ENCODE peak calls at places on chromosomes 5 and 9, in ten cellular contexts. Z is CD8-positive, alpha-beta T cell; N is tibial nerve; J is left lung; E is DND-41; B is AG04450; R is nephron progenitor cell; G is mucosa of descending colon; Q is lower lobe of right lung; L is WTC11. O is an unnamed sample.

GRCh38 chr9:137150485-137151060 is 11.6 kb downstream of the GRIN1 start:
- DNase-seq in R (no peak), L (peak), J (peak), B (no peak), Z (no peak), N (no peak), Q (no peak), G (peak), E (no peak), O (peak)

GRCh38 chr9:132372177-132373095 is 17.6 kb upstream of the SETX start:
- DNase-seq in G (no peak), R (no peak), L (no peak), J (no peak), B (no peak), Q (peak), Z (no peak), N (peak), E (no peak), O (no peak)

GRCh38 chr9:68702493-68702892 is 2.5 kb upstream of the PIP5K1B start:
- DNase-seq in G (no peak), Z (no peak), J (no peak), E (no peak), N (no peak), L (no peak), B (no peak), Q (no peak), R (no peak), O (no peak)

GRCh38 chr5:132873930-132874271 is 433 bp downstream of the LEAP2 start:
- DNase-seq in B (no peak), L (no peak), R (no peak), E (no peak), G (no peak), N (no peak), Q (no peak), Z (no peak), J (no peak), O (no peak)

GRCh38 chr5:169431386-169431785 is 130.4 kb upstream of the SLIT3 start:
- DNase-seq in E (no peak), N (no peak), G (no peak), R (no peak), L (no peak), Z (no peak), J (no peak), Q (no peak), B (no peak), O (no peak)

GRCh38 chr5:35367534-35367933 is 137.2 kb upstream of the PRLR start:
- DNase-seq in R (no peak), J (no peak), N (no peak), G (no peak), Z (no peak), B (no peak), L (no peak), E (no peak), Q (no peak), O (no peak)

GRCh38 chr5:54093081-54093492 is 217.3 kb downstream of the ARL15 start:
- DNase-seq in Q (no peak), Z (no peak), J (no peak), G (no peak), B (no peak), E (no peak), N (no peak), L (no peak), R (no peak), O (no peak)

GRCh38 chr5:172943906-172944305 is 15.3 kb upstream of the RPL26L1 start:
- DNase-seq in E (no peak), J (no peak), G (no peak), Z (no peak), R (no peak), L (no peak), Q (no peak), N (no peak), B (no peak), O (no peak)

GRCh38 chr5:173971681-173972080 is 17.3 kb upstream of the C5orf47 start:
- DNase-seq in Q (no peak), E (no peak), L (no peak), J (no peak), N (no peak), B (no peak), G (no peak), Z (no peak), R (no peak), O (no peak)

GRCh38 chr9:127255692-127256091 is 8.9 kb upstream of the GARNL3 start:
- DNase-seq in E (no peak), R (no peak), J (no peak), N (no peak), Z (no peak), Q (no peak), B (no peak), G (no peak), L (no peak), O (no peak)

GRCh38 chr9:34408173-34408572 is 31.5 kb upstream of the MYORG start:
- DNase-seq in B (no peak), G (no peak), L (no peak), R (no peak), J (no peak), Q (no peak), E (no peak), Z (no peak), N (no peak), O (no peak)

GRCh38 chr5:1815071-1815786 is 14.0 kb downstream of the NDUFS6 start:
- DNase-seq in Z (no peak), J (peak), R (no peak), N (no peak), B (no peak), G (no peak), E (no peak), L (no peak), Q (peak), O (no peak)

GRCh38 chr9:2849943-2850342 is 6.0 kb upstream of the PUM3 start:
- DNase-seq in R (no peak), E (no peak), N (no peak), L (peak), B (no peak), Q (no peak), Z (no peak), J (no peak), G (no peak), O (no peak)

GRCh38 chr5:3931976-3932375 is 336.3 kb downstream of the IRX1 start:
- DNase-seq in G (no peak), R (no peak), B (no peak), J (no peak), E (no peak), L (no peak), N (no peak), Z (no peak), Q (no peak), O (no peak)

GRCh38 chr9:111851536-111851935 is 45.1 kb upstream of the UGCG start:
- DNase-seq in Q (no peak), Z (no peak), B (no peak), J (no peak), G (no peak), L (no peak), R (no peak), N (no peak), E (no peak), O (no peak)

GRCh38 chr5:156824800-156825199 is 25.3 kb upstream of the PPP1R2B start:
- DNase-seq in G (no peak), E (no peak), L (no peak), Q (no peak), B (peak), R (no peak), N (no peak), J (no peak), Z (no peak), O (no peak)

GRCh38 chr5:39520232-39520572 is 95.4 kb upstream of the DAB2 start:
- DNase-seq in Q (no peak), B (peak), G (no peak), E (no peak), J (no peak), L (no peak), Z (no peak), N (no peak), R (no peak), O (no peak)

GRCh38 chr9:80028501-80028900 is 456.7 kb downstream of the TLE4 start:
- DNase-seq in Z (no peak), N (no peak), Q (no peak), E (no peak), G (no peak), J (no peak), B (no peak), L (no peak), R (no peak), O (no peak)

GRCh38 chr9:119289740-119290139 is 79.5 kb downstream of the BRINP1 start:
- DNase-seq in N (no peak), B (no peak), Z (no peak), L (peak), J (no peak), E (peak), R (peak), G (no peak), Q (no peak), O (peak)

GRCh38 chr5:154583545-154584168 is 105.6 kb upstream of the HAND1 start:
- DNase-seq in L (no peak), G (no peak), J (no peak), R (no peak), B (no peak), Z (no peak), Q (no peak), E (no peak), N (no peak), O (no peak)

GRCh38 chr5:68554566-68555279 is 339.2 kb downstream of the PIK3R1 start:
- DNase-seq in N (peak), B (no peak), G (peak), Z (no peak), R (no peak), E (no peak), Q (no peak), L (no peak), J (peak), O (no peak)

GRCh38 chr5:100479079-100479688 is 56.0 kb upstream of the FAM174A start:
- DNase-seq in R (no peak), N (no peak), Q (no peak), E (no peak), J (no peak), B (no peak), L (no peak), G (no peak), Z (no peak), O (peak)

GRCh38 chr5:163354685-163355084 is 82.7 kb upstream of the CCNG1 start:
- DNase-seq in Z (no peak), B (no peak), E (no peak), Q (no peak), L (no peak), G (no peak), N (no peak), R (no peak), J (no peak), O (peak)

GRCh38 chr9:134571946-134572914 is 69.4 kb upstream of the COL5A1 start:
- DNase-seq in G (peak), Z (peak), B (no peak), N (no peak), L (no peak), J (peak), Q (peak), E (peak), R (no peak), O (no peak)

GRCh38 chr5:143644751-143645150 is 167.2 kb upstream of the HMHB1 start:
- DNase-seq in Z (no peak), E (no peak), N (no peak), B (no peak), G (no peak), Q (no peak), J (no peak), R (no peak), L (no peak), O (no peak)

GRCh38 chr5:119161430-119161829 is 90.5 kb downstream of the DMXL1 start:
- DNase-seq in N (no peak), L (no peak), E (no peak), Z (no peak), B (no peak), Q (no peak), J (no peak), G (no peak), R (no peak), O (no peak)

GRCh38 chr9:106920701-106921283 is 57.8 kb downstream of the ZNF462 start:
- DNase-seq in J (no peak), R (no peak), B (no peak), N (no peak), Z (no peak), L (no peak), Q (no peak), E (no peak), G (no peak), O (no peak)

DNA sequence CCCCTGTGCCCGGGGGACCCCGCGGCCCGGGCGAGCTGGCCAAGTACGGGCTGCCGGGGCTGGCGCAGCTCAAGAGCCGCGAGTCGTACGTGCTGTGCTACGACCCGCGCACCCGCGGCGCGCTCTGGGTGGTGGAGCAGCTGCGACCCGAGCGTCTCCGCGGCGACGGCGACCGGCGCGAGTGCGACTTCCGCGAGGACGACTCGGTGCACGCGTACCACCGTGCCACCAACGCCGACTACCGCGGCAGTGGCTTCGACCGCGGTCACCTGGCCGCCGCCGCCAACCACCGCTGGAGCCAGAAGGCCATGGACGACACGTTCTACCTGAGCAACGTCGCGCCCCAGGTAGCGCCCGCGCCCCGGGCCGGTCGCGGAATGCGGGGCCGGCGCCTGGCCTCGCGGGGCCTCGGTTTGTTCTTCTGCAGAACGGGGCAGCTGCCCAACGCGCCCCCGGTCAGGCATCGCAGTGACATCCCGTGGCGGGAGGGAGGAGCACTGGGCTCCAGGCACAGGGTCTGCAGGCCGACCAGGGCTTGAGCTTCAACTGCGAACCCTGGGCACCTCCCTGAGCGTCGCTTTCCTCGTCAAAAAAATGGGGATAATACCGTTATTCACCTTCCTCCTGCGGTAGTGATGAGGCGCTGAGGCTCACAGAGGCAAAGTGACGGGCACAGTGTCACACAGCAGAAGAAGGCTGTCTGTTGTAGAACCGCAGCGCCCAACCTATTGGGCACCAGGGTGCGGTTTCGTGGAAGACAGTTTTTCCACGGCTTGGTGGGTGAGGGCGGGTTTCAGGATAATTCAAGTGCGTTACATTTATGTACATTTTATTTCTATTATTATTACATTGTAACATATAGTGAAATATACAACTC is 777 bp downstream of the ENDOG start:
- DNase-seq in G (peak), J (peak), B (no peak), Q (peak), E (peak), Z (peak), N (no peak), R (peak), L (peak), O (peak)
- TF ChIP-seq CTCF in G (no peak), J (no peak), B (no peak), Q (peak), E (no peak), Z (no peak), N (no peak), R (no peak), L (no peak), O (peak)

DNA sequence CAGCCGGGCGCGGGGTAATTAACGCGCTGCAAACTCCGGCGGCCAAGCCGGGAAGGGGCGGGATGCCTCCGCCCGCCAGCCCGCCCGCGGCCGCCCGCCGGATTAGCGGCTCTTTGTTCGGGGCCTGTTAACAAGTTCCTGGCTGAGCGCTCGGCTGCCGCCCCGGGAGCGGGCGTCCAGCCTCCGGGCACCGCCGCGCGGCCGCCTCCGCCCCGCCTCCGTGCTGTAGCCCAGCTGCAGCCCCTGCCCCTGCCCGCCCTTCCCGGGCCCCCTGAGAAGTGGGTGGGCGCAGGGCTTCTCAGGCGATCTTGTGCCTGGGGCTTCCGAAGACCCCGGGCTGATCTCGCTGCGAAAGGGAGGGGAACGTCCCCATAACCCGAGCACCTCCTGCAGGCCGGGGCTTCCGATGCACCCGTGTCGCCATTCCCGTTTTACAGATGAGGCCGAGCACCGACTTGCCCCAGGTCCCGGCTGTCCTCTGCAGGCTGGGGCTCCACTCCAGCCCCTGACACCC is 7.6 kb downstream of the UNC5A start:
- DNase-seq in Q (no peak), G (peak), N (no peak), R (peak), L (peak), E (no peak), Z (peak), B (no peak), J (no peak), O (peak)
- TF ChIP-seq CTCF in Q (no peak), G (no peak), N (no peak), R (peak), L (no peak), E (no peak), Z (no peak), B (no peak), J (no peak), O (peak)

GRCh38 chr5:78799254-78800017 is 150.9 kb upstream of the LHFPL2 start:
- DNase-seq in E (no peak), J (no peak), Z (no peak), B (no peak), L (no peak), G (no peak), N (no peak), R (no peak), Q (no peak), O (no peak)
- TF ChIP-seq CTCF in E (no peak), J (no peak), Z (no peak), B (peak), L (no peak), G (no peak), N (no peak), R (no peak), Q (no peak), O (no peak)

DNA sequence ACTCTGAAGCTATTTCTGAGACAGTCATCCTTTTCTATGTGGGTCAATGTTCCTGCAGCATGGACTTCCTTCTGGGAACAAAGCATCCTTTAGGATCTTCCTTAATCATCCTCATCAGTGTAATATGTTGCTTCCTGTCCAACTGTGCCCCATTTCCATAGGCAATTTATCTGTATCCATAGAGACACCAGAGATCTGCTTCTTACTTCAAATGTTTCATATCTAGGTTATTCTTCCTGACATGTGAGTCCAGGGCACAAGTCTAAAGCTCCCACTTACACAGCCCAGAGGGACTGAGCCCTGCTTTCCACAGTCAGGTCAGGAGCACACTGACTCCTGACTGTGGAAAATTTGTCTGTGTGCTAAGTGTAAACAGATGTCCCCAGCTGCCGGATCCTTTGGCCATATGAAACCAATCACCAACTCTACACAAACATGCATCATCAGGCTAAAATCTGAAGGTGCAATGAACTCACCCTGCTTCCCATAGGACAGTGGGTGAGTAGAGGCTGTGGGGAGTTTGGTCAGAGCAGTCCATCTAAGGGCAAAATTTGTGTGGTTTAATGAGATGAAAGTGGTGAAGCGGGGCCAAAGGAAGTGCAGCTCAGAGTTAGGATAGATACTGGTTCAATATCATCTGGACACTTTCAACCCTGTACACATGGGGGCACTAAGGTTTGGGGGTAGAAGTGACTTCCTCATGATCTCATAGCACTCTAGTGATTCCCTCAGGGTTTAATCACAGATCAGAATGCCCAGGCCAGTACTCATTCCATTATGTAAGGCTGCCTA is 85.2 kb upstream of the TNC start:
- DNase-seq in G (no peak), E (no peak), Q (no peak), B (peak), N (no peak), Z (no peak), R (no peak), J (no peak), L (no peak), O (no peak)
- TF ChIP-seq CTCF in G (no peak), E (no peak), Q (no peak), B (no peak), N (no peak), Z (no peak), R (no peak), J (no peak), L (no peak), O (peak)

O was measured in GM13977.